ENCODE peak calls at places on chromosomes 11 and 22, in ten cellular contexts. One of them, this sample, is unnamed.

GRCh38 chr22:28244760-28245159 is 325.7 kb upstream of the PITPNB start:
- DNase-seq in mucosa of descending colon: no peak
- DNase-seq in ascending aorta: no peak
- DNase-seq in fibroblast of lung: no peak
- DNase-seq in hepatocyte: no peak
- DNase-seq in tibial nerve: no peak
- DNase-seq in psoas muscle: no peak
- DNase-seq in neural progenitor cell: no peak
- DNase-seq in astrocyte of the spinal cord: no peak
- DNase-seq in PC-3: no peak
- DNase-seq in this sample: no peak

GRCh38 chr11:27971256-27971655 is 136.7 kb downstream of the KIF18A start:
- DNase-seq in mucosa of descending colon: no peak
- DNase-seq in ascending aorta: no peak
- DNase-seq in fibroblast of lung: no peak
- DNase-seq in hepatocyte: no peak
- DNase-seq in tibial nerve: no peak
- DNase-seq in psoas muscle: no peak
- DNase-seq in neural progenitor cell: no peak
- DNase-seq in astrocyte of the spinal cord: no peak
- DNase-seq in PC-3: no peak
- DNase-seq in this sample: no peak

GRCh38 chr22:23179381-23180294 is 671 bp upstream of the BCR start:
- DNase-seq in mucosa of descending colon: no peak
- DNase-seq in ascending aorta: peak
- DNase-seq in fibroblast of lung: no peak
- DNase-seq in hepatocyte: peak
- DNase-seq in tibial nerve: peak
- DNase-seq in psoas muscle: peak
- DNase-seq in neural progenitor cell: peak
- DNase-seq in astrocyte of the spinal cord: no peak
- DNase-seq in PC-3: no peak
- DNase-seq in this sample: no peak

GRCh38 chr22:48204296-48204695 is 1441.8 kb downstream of the TBC1D22A start:
- DNase-seq in mucosa of descending colon: no peak
- DNase-seq in ascending aorta: no peak
- DNase-seq in fibroblast of lung: no peak
- DNase-seq in hepatocyte: no peak
- DNase-seq in tibial nerve: no peak
- DNase-seq in psoas muscle: no peak
- DNase-seq in neural progenitor cell: no peak
- DNase-seq in astrocyte of the spinal cord: no peak
- DNase-seq in PC-3: no peak
- DNase-seq in this sample: no peak

GRCh38 chr11:123062158-123062891 is 389 bp upstream of the HSPA8 start:
- DNase-seq in mucosa of descending colon: peak
- DNase-seq in ascending aorta: peak
- DNase-seq in fibroblast of lung: peak
- DNase-seq in hepatocyte: peak
- DNase-seq in tibial nerve: peak
- DNase-seq in psoas muscle: peak
- DNase-seq in neural progenitor cell: peak
- DNase-seq in astrocyte of the spinal cord: peak
- DNase-seq in PC-3: peak
- DNase-seq in this sample: peak

GRCh38 chr22:47145883-47146282 is 383.4 kb downstream of the TBC1D22A start:
- DNase-seq in mucosa of descending colon: no peak
- DNase-seq in ascending aorta: no peak
- DNase-seq in fibroblast of lung: no peak
- DNase-seq in hepatocyte: no peak
- DNase-seq in tibial nerve: no peak
- DNase-seq in psoas muscle: no peak
- DNase-seq in neural progenitor cell: no peak
- DNase-seq in astrocyte of the spinal cord: no peak
- DNase-seq in PC-3: no peak
- DNase-seq in this sample: no peak

GRCh38 chr22:33570110-33570509 is 350.2 kb downstream of the LARGE1 start:
- DNase-seq in mucosa of descending colon: no peak
- DNase-seq in ascending aorta: no peak
- DNase-seq in fibroblast of lung: no peak
- DNase-seq in hepatocyte: no peak
- DNase-seq in tibial nerve: no peak
- DNase-seq in psoas muscle: no peak
- DNase-seq in neural progenitor cell: no peak
- DNase-seq in astrocyte of the spinal cord: no peak
- DNase-seq in PC-3: no peak
- DNase-seq in this sample: no peak

GRCh38 chr11:120023120-120023519 is 114.8 kb downstream of the TRIM29 start:
- DNase-seq in mucosa of descending colon: no peak
- DNase-seq in ascending aorta: no peak
- DNase-seq in fibroblast of lung: no peak
- DNase-seq in hepatocyte: no peak
- DNase-seq in tibial nerve: no peak
- DNase-seq in psoas muscle: no peak
- DNase-seq in neural progenitor cell: peak
- DNase-seq in astrocyte of the spinal cord: no peak
- DNase-seq in PC-3: no peak
- DNase-seq in this sample: no peak

GRCh38 chr11:69598147-69598546 is 42.8 kb upstream of the CCND1 start:
- DNase-seq in mucosa of descending colon: peak
- DNase-seq in ascending aorta: peak
- DNase-seq in fibroblast of lung: peak
- DNase-seq in hepatocyte: no peak
- DNase-seq in tibial nerve: no peak
- DNase-seq in psoas muscle: no peak
- DNase-seq in neural progenitor cell: no peak
- DNase-seq in astrocyte of the spinal cord: no peak
- DNase-seq in PC-3: peak
- DNase-seq in this sample: no peak
- TF ChIP-seq CTCF in mucosa of descending colon: no peak
- TF ChIP-seq CTCF in ascending aorta: peak
- TF ChIP-seq CTCF in fibroblast of lung: no peak
- TF ChIP-seq CTCF in hepatocyte: peak
- TF ChIP-seq CTCF in tibial nerve: no peak
- TF ChIP-seq CTCF in psoas muscle: no peak
- TF ChIP-seq CTCF in neural progenitor cell: no peak
- TF ChIP-seq CTCF in astrocyte of the spinal cord: peak
- TF ChIP-seq CTCF in PC-3: peak
- TF ChIP-seq CTCF in this sample: no peak

GRCh38 chr11:128563942-128564641 is 23.3 kb downstream of the ETS1 start:
- DNase-seq in mucosa of descending colon: peak
- DNase-seq in ascending aorta: no peak
- DNase-seq in fibroblast of lung: no peak
- DNase-seq in hepatocyte: no peak
- DNase-seq in tibial nerve: no peak
- DNase-seq in psoas muscle: no peak
- DNase-seq in neural progenitor cell: no peak
- DNase-seq in astrocyte of the spinal cord: no peak
- DNase-seq in PC-3: no peak
- DNase-seq in this sample: no peak

GRCh38 chr11:128568166-128568778 is 19.1 kb downstream of the ETS1 start:
- DNase-seq in mucosa of descending colon: no peak
- DNase-seq in ascending aorta: no peak
- DNase-seq in fibroblast of lung: no peak
- DNase-seq in hepatocyte: no peak
- DNase-seq in tibial nerve: no peak
- DNase-seq in psoas muscle: peak
- DNase-seq in neural progenitor cell: no peak
- DNase-seq in astrocyte of the spinal cord: no peak
- DNase-seq in PC-3: no peak
- DNase-seq in this sample: no peak

GRCh38 chr11:128567130-128567529 is 20.2 kb downstream of the ETS1 start:
- DNase-seq in mucosa of descending colon: no peak
- DNase-seq in ascending aorta: no peak
- DNase-seq in fibroblast of lung: no peak
- DNase-seq in hepatocyte: no peak
- DNase-seq in tibial nerve: no peak
- DNase-seq in psoas muscle: no peak
- DNase-seq in neural progenitor cell: no peak
- DNase-seq in astrocyte of the spinal cord: no peak
- DNase-seq in PC-3: no peak
- DNase-seq in this sample: no peak

GRCh38 chr11:128564642-128565245 is 22.6 kb downstream of the ETS1 start:
- DNase-seq in mucosa of descending colon: no peak
- DNase-seq in ascending aorta: no peak
- DNase-seq in fibroblast of lung: no peak
- DNase-seq in hepatocyte: no peak
- DNase-seq in tibial nerve: no peak
- DNase-seq in psoas muscle: no peak
- DNase-seq in neural progenitor cell: no peak
- DNase-seq in astrocyte of the spinal cord: no peak
- DNase-seq in PC-3: no peak
- DNase-seq in this sample: no peak

DNA sequence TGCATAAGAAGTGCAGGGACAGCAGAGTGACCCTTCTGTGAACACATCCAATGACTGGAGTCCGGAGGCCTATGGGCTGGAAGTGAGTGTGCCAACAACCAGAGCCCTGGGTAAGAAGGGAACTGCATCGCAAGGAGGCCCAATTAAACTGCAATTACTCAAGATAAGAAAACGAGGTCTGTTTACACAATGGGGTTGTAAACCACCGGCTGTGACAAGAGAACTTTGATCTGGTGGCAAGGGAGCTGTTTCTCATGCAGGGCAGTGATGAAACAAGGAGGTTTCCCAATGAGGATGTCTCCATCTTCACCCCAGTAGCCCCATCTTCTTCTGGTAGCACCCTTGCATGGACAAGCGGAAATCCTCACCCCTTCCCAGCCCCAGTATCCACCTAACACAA is 21.5 kb downstream of the ETS1 start:
- DNase-seq in mucosa of descending colon: peak
- DNase-seq in ascending aorta: no peak
- DNase-seq in fibroblast of lung: peak
- DNase-seq in hepatocyte: peak
- DNase-seq in tibial nerve: no peak
- DNase-seq in psoas muscle: no peak
- DNase-seq in neural progenitor cell: no peak
- DNase-seq in astrocyte of the spinal cord: no peak
- DNase-seq in PC-3: no peak
- DNase-seq in this sample: no peak
- H3K4me3 ChIP-seq in mucosa of descending colon: no peak
- H3K4me3 ChIP-seq in ascending aorta: no peak
- H3K4me3 ChIP-seq in fibroblast of lung: no peak
- H3K4me3 ChIP-seq in hepatocyte: no peak
- H3K4me3 ChIP-seq in tibial nerve: no peak
- H3K4me3 ChIP-seq in psoas muscle: no peak
- H3K4me3 ChIP-seq in neural progenitor cell: no peak
- H3K4me3 ChIP-seq in astrocyte of the spinal cord: no peak
- H3K4me3 ChIP-seq in PC-3: no peak
- H3K4me3 ChIP-seq in this sample: no peak

GRCh38 chr11:9092085-9092484 is 686 bp upstream of the SCUBE2 start:
- DNase-seq in mucosa of descending colon: no peak
- DNase-seq in ascending aorta: no peak
- DNase-seq in fibroblast of lung: no peak
- DNase-seq in hepatocyte: no peak
- DNase-seq in tibial nerve: no peak
- DNase-seq in psoas muscle: no peak
- DNase-seq in neural progenitor cell: no peak
- DNase-seq in astrocyte of the spinal cord: no peak
- DNase-seq in PC-3: no peak
- DNase-seq in this sample: no peak

GRCh38 chr11:9094420-9094819 is 3.0 kb upstream of the SCUBE2 start:
- DNase-seq in mucosa of descending colon: no peak
- DNase-seq in ascending aorta: no peak
- DNase-seq in fibroblast of lung: no peak
- DNase-seq in hepatocyte: no peak
- DNase-seq in tibial nerve: no peak
- DNase-seq in psoas muscle: no peak
- DNase-seq in neural progenitor cell: no peak
- DNase-seq in astrocyte of the spinal cord: no peak
- DNase-seq in PC-3: no peak
- DNase-seq in this sample: no peak

GRCh38 chr11:9095421-9095820 is 4.0 kb upstream of the SCUBE2 start:
- DNase-seq in mucosa of descending colon: no peak
- DNase-seq in ascending aorta: no peak
- DNase-seq in fibroblast of lung: no peak
- DNase-seq in hepatocyte: no peak
- DNase-seq in tibial nerve: no peak
- DNase-seq in psoas muscle: no peak
- DNase-seq in neural progenitor cell: no peak
- DNase-seq in astrocyte of the spinal cord: no peak
- DNase-seq in PC-3: no peak
- DNase-seq in this sample: no peak

GRCh38 chr11:9091044-9091936 is at the start of gene SCUBE2:
- DNase-seq in mucosa of descending colon: peak
- DNase-seq in ascending aorta: no peak
- DNase-seq in fibroblast of lung: no peak
- DNase-seq in hepatocyte: no peak
- DNase-seq in tibial nerve: no peak
- DNase-seq in psoas muscle: no peak
- DNase-seq in neural progenitor cell: peak
- DNase-seq in astrocyte of the spinal cord: no peak
- DNase-seq in PC-3: no peak
- DNase-seq in this sample: no peak

DNA sequence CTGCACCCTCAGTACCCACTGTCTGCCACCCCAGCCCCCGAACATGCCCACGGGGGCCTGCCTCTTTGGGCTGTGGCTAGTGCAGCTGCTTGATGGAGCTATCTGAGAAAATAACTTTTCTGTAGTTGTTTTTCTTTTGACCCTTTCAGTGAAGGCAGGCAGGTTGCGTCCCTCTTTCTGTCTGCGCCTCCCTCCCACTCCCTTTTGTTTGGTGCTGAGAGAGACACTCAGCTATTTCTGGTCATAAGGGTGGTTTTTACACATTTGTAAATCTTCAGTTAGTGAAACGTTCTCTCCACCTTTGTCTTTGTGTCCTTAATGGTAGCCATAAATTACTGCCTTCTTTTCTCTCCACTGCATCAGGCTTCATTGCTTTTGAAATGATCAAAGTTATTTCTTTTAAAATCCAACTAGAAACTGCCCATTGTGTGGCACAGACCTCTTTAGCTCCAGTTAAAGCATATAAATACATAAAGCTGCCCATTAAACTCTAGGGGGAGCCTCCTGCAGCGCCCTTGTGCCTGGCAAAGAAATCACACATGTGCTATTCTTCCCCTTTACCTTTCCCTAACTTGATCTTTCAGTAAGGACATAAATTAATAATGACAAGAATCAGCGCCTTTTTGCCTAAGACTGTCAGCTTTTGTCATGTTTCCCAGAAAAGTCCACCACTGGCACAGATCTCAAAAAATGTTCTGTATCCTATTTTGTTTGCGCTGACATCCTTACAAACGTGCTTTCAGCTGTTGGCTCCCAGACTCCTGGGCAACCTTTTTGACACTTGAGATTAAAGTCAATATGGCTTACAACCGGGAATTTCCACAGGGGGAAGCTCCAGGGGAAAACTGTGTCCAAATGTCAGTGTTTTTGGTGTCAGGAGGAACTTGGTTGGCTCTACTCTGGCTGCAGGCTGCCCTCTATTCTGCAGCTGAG is 1.7 kb upstream of the SCUBE2 start:
- DNase-seq in mucosa of descending colon: no peak
- DNase-seq in ascending aorta: no peak
- DNase-seq in fibroblast of lung: peak
- DNase-seq in hepatocyte: no peak
- DNase-seq in tibial nerve: no peak
- DNase-seq in psoas muscle: no peak
- DNase-seq in neural progenitor cell: no peak
- DNase-seq in astrocyte of the spinal cord: peak
- DNase-seq in PC-3: peak
- DNase-seq in this sample: peak
- TF ChIP-seq CTCF in mucosa of descending colon: no peak
- TF ChIP-seq CTCF in ascending aorta: no peak
- TF ChIP-seq CTCF in fibroblast of lung: no peak
- TF ChIP-seq CTCF in hepatocyte: peak
- TF ChIP-seq CTCF in tibial nerve: no peak
- TF ChIP-seq CTCF in psoas muscle: no peak
- TF ChIP-seq CTCF in neural progenitor cell: peak
- TF ChIP-seq CTCF in astrocyte of the spinal cord: peak
- TF ChIP-seq CTCF in PC-3: peak
- TF ChIP-seq CTCF in this sample: peak

GRCh38 chr11:104691129-104691528 is 207.1 kb downstream of the CASP12 start:
- DNase-seq in mucosa of descending colon: no peak
- DNase-seq in ascending aorta: no peak
- DNase-seq in fibroblast of lung: no peak
- DNase-seq in hepatocyte: no peak
- DNase-seq in tibial nerve: no peak
- DNase-seq in psoas muscle: no peak
- DNase-seq in neural progenitor cell: no peak
- DNase-seq in astrocyte of the spinal cord: no peak
- DNase-seq in PC-3: peak
- DNase-seq in this sample: no peak

GRCh38 chr11:104690243-104690642 is 208.0 kb downstream of the CASP12 start:
- DNase-seq in mucosa of descending colon: no peak
- DNase-seq in ascending aorta: no peak
- DNase-seq in fibroblast of lung: no peak
- DNase-seq in hepatocyte: no peak
- DNase-seq in tibial nerve: no peak
- DNase-seq in psoas muscle: no peak
- DNase-seq in neural progenitor cell: no peak
- DNase-seq in astrocyte of the spinal cord: no peak
- DNase-seq in PC-3: no peak
- DNase-seq in this sample: no peak

GRCh38 chr11:104694259-104695070 is 203.8 kb downstream of the CASP12 start:
- DNase-seq in mucosa of descending colon: no peak
- DNase-seq in ascending aorta: no peak
- DNase-seq in fibroblast of lung: peak
- DNase-seq in hepatocyte: peak
- DNase-seq in tibial nerve: no peak
- DNase-seq in psoas muscle: no peak
- DNase-seq in neural progenitor cell: peak
- DNase-seq in astrocyte of the spinal cord: peak
- DNase-seq in PC-3: no peak
- DNase-seq in this sample: peak
- H3K4me3 ChIP-seq in mucosa of descending colon: no peak
- H3K4me3 ChIP-seq in ascending aorta: no peak
- H3K4me3 ChIP-seq in fibroblast of lung: no peak
- H3K4me3 ChIP-seq in hepatocyte: no peak
- H3K4me3 ChIP-seq in tibial nerve: no peak
- H3K4me3 ChIP-seq in psoas muscle: no peak
- H3K4me3 ChIP-seq in neural progenitor cell: no peak
- H3K4me3 ChIP-seq in astrocyte of the spinal cord: peak
- H3K4me3 ChIP-seq in PC-3: no peak
- H3K4me3 ChIP-seq in this sample: no peak